ENCODE peak calls at places on chromosomes 3 and 15, in seven cellular contexts. Y is central memory CD4-positive, alpha-beta T cell; S is Panc1; H is stimulated activated CD8-positive, alpha-beta memory T cell treated with anti-CD3 and anti-CD28 coated beads, Interleukin-2, amount 100 ng/mL, for 1 hour; Q is mucosa of descending colon; A is stimulated activated naive B cell treated with anti-CD40 and anti-IgM and Interleukin-4, amounts not matched to agents 10 μg/mL and 1 μg/mL and 100 μg/mL, for 72 hours; D is fibroblast of the conjunctiva. O is an unnamed sample.

GRCh38 chr15:89383635-89384604 is 49.3 kb upstream of the POLG start:
- DNase-seq in D (peak), Q (peak), H (no peak), S (no peak), A (no peak), Y (no peak), O (peak)

GRCh38 chr3:195352895-195353488 is 82.0 kb upstream of the XXYLT1 start:
- DNase-seq in S (peak), H (no peak), Q (no peak), A (no peak), Y (no peak), D (peak), O (peak)

GRCh38 chr15:32979710-32980109 is 214.8 kb downstream of the FMN1 start:
- DNase-seq in S (no peak), D (no peak), Y (no peak), Q (no peak), A (no peak), H (no peak), O (no peak)

GRCh38 chr15:39699531-39700110 is 83.0 kb downstream of the FSIP1 start:
- DNase-seq in S (no peak), A (no peak), Q (no peak), Y (no peak), D (no peak), H (no peak), O (no peak)

GRCh38 chr3:197244751-197245150 is 53.7 kb downstream of the DLG1 start:
- DNase-seq in Y (no peak), H (no peak), D (no peak), S (no peak), Q (no peak), A (no peak), O (no peak)

GRCh38 chr15:75023194-75024101 is at the start of gene PPCDC:
- DNase-seq in Y (peak), H (peak), A (peak), S (peak), Q (peak), D (peak), O (peak)

GRCh38 chr3:168134931-168135330 is 39.2 kb upstream of the GOLIM4 start:
- DNase-seq in S (no peak), Q (no peak), A (no peak), Y (no peak), H (no peak), D (no peak), O (no peak)

GRCh38 chr3:58422756-58423324 is 10.8 kb downstream of the PDHB start:
- DNase-seq in S (no peak), D (no peak), Q (no peak), H (no peak), A (no peak), Y (no peak), O (peak)

GRCh38 chr3:197564097-197564843 is 8.5 kb upstream of the BDH1 start:
- DNase-seq in Q (no peak), D (no peak), H (no peak), A (no peak), Y (no peak), S (no peak), O (no peak)

GRCh38 chr3:197022405-197023231 is 7.0 kb downstream of the MELTF start:
- DNase-seq in S (no peak), H (no peak), A (peak), Y (no peak), D (no peak), Q (no peak), O (no peak)